ENCODE peak calls at places on chromosomes 4 and X, in ten cellular contexts. C, J, P, Z, A, O, N, L, E and I are unnamed samples. For H3K4me1, the result is how much of the 10 kb centered on the place peaks cover.

GRCh38 chrX:48466696-48467095 is 3.4 kb downstream of the SLC38A5 start:
- DNase-seq in A (no peak), L (no peak), O (no peak), J (no peak), Z (no peak), N (no peak), P (no peak), E (no peak), C (no peak), I (no peak)

GRCh38 chr4:134215636-134216340 is 14.2 kb upstream of the PABPC4L start:
- DNase-seq in E (no peak), N (peak), C (no peak), Z (no peak), L (no peak), J (no peak), P (no peak), A (no peak), O (no peak), I (no peak)

GRCh38 chrX:5449323-5449722 is 779.3 kb downstream of the NLGN4X start:
- DNase-seq in E (no peak), P (no peak), L (no peak), Z (no peak), C (no peak), O (no peak), N (no peak), A (no peak), J (no peak), I (no peak)

GRCh38 chr4:128871948-128872347 is 62.4 kb downstream of the JADE1 start:
- DNase-seq in N (peak), P (no peak), E (no peak), A (no peak), C (no peak), O (no peak), J (peak), L (no peak), Z (no peak), I (no peak)

GRCh38 chr4:56316011-56316650 is 71.2 kb downstream of the AASDH start:
- DNase-seq in E (no peak), Z (no peak), L (no peak), P (no peak), J (no peak), N (no peak), O (no peak), C (no peak), A (no peak), I (no peak)

GRCh38 chr4:3864736-3865721 is 98.8 kb downstream of the ADRA2C start:
- DNase-seq in A (no peak), C (peak), P (no peak), Z (no peak), J (no peak), O (no peak), N (no peak), L (no peak), E (no peak), I (peak)

GRCh38 chr4:87785858-87786509 is 13.4 kb upstream of the IBSP start:
- DNase-seq in A (no peak), L (no peak), P (no peak), J (no peak), C (no peak), O (no peak), N (no peak), E (no peak), Z (no peak), I (no peak)

GRCh38 chr4:17511950-17512795 is at the start of gene QDPR:
- DNase-seq in P (peak), J (peak), N (peak), A (peak), L (peak), Z (peak), C (peak), O (peak), E (peak), I (peak)

GRCh38 chrX:107442914-107443527 is 6.4 kb upstream of the FRMPD3 start:
- DNase-seq in J (no peak), E (no peak), O (no peak), Z (no peak), N (no peak), A (no peak), C (no peak), L (no peak), P (no peak), I (no peak)

GRCh38 chrX:11137543-11138139 is 26.5 kb downstream of the HCCS start:
- DNase-seq in O (no peak), N (peak), A (peak), Z (no peak), L (no peak), E (peak), C (no peak), J (peak), P (no peak), I (no peak)

GRCh38 chr4:104352211-104352610 is 142.5 kb downstream of the CXXC4 start:
- DNase-seq in O (no peak), L (no peak), J (no peak), C (no peak), Z (no peak), A (peak), P (no peak), N (no peak), E (peak), I (peak)

GRCh38 chr4:181008164-181008563 is 1235.0 kb upstream of the TENM3 start:
- DNase-seq in P (no peak), A (no peak), C (no peak), O (no peak), L (no peak), Z (no peak), E (no peak), J (no peak), N (no peak), I (no peak)

GRCh38 chr4:15004701-15005301 is 2.5 kb downstream of the CPEB2 start:
- DNase-seq in O (peak), N (peak), C (peak), A (peak), L (peak), Z (peak), E (peak), J (peak), P (peak), I (peak)

GRCh38 chrX:2176733-2177132 is 324.0 kb downstream of the DHRSX start:
- DNase-seq in J (no peak), O (no peak), C (no peak), A (no peak), N (no peak), P (no peak), L (no peak), E (no peak), Z (no peak), I (no peak)

DNA sequence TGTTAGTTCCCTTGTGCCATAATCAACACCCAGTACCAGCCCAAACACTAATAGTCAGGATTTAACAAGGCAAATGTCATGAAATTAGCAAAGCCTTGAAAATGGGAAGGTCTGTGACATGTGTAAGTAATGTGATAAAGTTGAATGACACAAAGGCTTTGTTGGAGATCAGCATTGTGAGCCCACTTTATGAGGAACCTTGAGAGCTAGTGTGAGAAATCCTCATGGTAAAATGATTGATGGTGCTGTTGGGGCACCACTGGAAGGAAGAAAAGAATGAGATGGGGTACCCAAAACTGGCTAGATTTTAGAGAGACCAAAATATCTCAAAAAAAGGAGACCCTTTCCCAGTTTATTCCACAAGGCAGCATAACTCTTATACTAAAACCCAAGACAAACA is 3.3 kb upstream of the LIN54 start:
- DNase-seq in N (no peak), C (no peak), O (no peak), E (no peak), J (no peak), Z (no peak), P (no peak), L (no peak), A (peak), I (no peak)
- H3K4me3 ChIP-seq in N (no peak), C (peak), O (no peak), E (no peak), J (peak), Z (peak), P (peak), L (no peak), A (peak), I (peak)

GRCh38 chr4:151223465-151223864 is 53.5 kb upstream of the PRSS48 start:
- DNase-seq in Z (no peak), L (no peak), C (no peak), E (no peak), A (no peak), P (no peak), O (no peak), N (no peak), J (no peak), I (no peak)
- H3K4me1 ChIP-seq in Z (under half), L (under half), C (under half), E (under half), A (under half), P (under half), O (under half), N (under half), J (under half), I (under half)

DNA sequence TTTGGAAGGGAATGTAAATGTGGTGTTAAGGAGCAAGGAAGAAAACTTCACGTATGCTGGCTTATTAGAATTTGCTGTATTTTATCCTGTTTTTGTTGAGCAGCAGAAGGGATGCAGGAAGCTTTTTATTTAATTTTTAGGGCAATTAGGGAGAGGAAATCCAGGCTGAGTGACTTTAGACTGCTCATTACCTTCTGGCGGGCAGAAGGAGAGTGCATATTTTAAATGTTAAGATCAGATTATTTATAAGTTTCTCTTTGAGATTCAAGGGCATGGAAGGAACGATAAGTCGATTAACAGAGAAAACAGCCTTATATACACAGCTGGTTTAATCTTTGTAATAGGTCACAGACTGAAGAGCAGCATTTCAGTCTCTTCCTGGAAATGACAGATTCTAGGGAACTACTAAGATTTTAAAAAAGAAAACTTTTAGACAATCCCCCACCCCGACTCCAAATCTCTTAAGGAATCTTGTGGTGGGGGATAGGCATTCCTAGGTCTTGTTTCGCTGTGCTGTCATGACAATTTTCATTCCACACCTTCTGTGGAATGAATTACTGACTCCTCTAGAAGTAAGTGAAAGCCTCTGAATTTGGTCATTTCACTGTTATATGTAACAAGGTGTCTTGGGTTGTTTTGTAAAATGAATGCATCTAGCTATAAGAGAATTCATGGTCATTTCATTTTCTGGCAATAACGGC is 402.5 kb downstream of the RAPGEF2 start:
- DNase-seq in Z (no peak), P (no peak), J (no peak), N (no peak), E (peak), A (no peak), O (no peak), C (no peak), L (no peak), I (no peak)
- H3K4me3 ChIP-seq in Z (no peak), P (no peak), J (no peak), N (no peak), E (no peak), A (no peak), O (no peak), C (no peak), L (no peak), I (no peak)

GRCh38 chr4:143352720-143353119 is 16.0 kb downstream of the GAB1 start:
- DNase-seq in L (no peak), P (no peak), J (no peak), O (no peak), Z (no peak), E (no peak), N (peak), C (no peak), A (no peak), I (no peak)

GRCh38 chr4:143356493-143356892 is 19.8 kb downstream of the GAB1 start:
- DNase-seq in O (no peak), J (no peak), P (no peak), C (no peak), L (no peak), Z (peak), N (no peak), E (no peak), A (peak), I (no peak)

GRCh38 chr4:143355540-143356217 is 19.0 kb downstream of the GAB1 start:
- DNase-seq in C (no peak), N (peak), Z (no peak), A (peak), O (no peak), E (no peak), J (peak), P (no peak), L (no peak), I (no peak)

GRCh38 chr4:143353797-143354196 is 17.1 kb downstream of the GAB1 start:
- DNase-seq in C (no peak), P (no peak), O (no peak), L (no peak), N (no peak), Z (no peak), E (no peak), A (peak), J (no peak), I (no peak)

DNA sequence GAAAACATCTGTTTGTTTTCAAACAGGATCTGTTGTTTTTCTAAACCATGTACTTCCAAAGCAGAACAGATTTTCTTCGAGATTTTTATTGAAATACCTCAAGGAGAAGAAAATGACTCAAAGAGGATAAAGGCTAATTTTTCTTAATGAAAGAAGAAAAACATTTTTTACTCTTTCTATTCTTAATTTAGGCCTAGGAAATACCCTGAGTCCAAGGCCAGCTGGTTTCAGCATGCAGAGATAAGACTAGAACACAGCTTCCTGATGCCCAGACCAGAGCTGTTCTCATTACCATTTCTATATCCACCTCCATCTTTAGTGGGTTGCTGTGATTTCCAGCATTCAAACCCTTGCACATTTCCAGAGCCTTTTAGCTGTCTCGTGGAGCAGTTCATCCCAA is 18.3 kb downstream of the GAB1 start:
- DNase-seq in J (no peak), L (no peak), C (no peak), P (no peak), O (no peak), Z (no peak), N (peak), A (peak), E (no peak), I (no peak)
- H3K4me1 ChIP-seq in J (under half), L (half or more), C (under half), P (under half), O (half or more), Z (half or more), N (half or more), A (half or more), E (under half), I (half or more)

GRCh38 chrX:17375361-17375630 is 296 bp downstream of the NHS start:
- DNase-seq in O (no peak), E (no peak), L (no peak), J (no peak), A (no peak), Z (no peak), P (no peak), C (no peak), N (no peak), I (no peak)

GRCh38 chrX:17377047-17377692 is 2.2 kb downstream of the NHS start:
- DNase-seq in O (peak), L (peak), A (no peak), Z (no peak), J (peak), P (no peak), C (peak), E (peak), N (peak), I (peak)

GRCh38 chrX:17375631-17376380 is 806 bp downstream of the NHS start:
- DNase-seq in C (peak), A (no peak), L (peak), N (peak), E (peak), J (peak), O (peak), P (no peak), Z (no peak), I (peak)

GRCh38 chrX:17377795-17378194 is 2.8 kb downstream of the NHS start:
- DNase-seq in Z (no peak), E (peak), N (no peak), A (no peak), P (no peak), O (no peak), L (no peak), J (peak), C (no peak), I (no peak)

DNA sequence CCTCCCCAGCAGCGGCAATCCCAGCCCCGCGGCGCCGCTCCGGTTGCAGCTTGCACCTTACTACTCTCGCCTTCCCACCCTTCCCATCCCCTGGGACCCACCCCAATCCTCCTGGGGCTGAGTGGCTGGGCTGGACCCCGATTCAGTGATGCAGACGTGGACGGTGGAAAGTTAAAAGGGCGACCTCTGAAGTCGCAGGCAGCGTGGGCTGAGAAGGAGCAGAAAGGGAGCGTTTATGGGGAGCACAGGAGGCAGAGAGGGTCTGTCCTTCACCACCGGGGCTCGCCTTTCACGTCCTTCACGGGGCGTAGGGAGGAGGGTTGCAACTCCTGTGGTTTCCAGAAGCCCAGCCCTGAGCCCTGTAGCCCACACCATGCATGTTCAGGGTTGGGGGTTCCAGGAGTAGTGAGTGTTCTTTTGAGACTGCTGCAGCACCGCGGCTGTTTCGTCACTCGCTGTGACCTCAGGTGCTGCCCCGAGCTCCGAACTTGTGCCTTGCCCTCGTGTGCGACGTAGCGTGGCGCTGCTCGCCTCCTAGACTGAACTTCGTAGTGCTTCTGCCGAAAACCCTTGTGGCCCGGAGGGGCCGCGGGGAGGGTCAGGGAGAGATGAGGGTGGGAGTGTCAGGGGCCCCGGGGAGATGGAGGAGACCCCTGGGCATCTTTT is 1.5 kb downstream of the NHS start:
- DNase-seq in N (no peak), C (peak), Z (no peak), L (no peak), J (peak), A (no peak), P (no peak), O (peak), E (peak), I (no peak)
- H3K4me3 ChIP-seq in N (peak), C (peak), Z (peak), L (peak), J (peak), A (no peak), P (peak), O (peak), E (peak), I (peak)

GRCh38 chrX:33307954-33308353 is 96.6 kb upstream of the DMD start:
- DNase-seq in C (no peak), E (no peak), J (no peak), O (no peak), N (peak), A (no peak), L (no peak), P (no peak), Z (no peak), I (no peak)
- H3K4me1 ChIP-seq in C (under half), E (under half), J (under half), O (under half), N (under half), A (under half), L (under half), P (under half), Z (under half), I (under half)

GRCh38 chrX:154490021-154490413 is 412 bp downstream of the SLC10A3 start:
- DNase-seq in Z (no peak), J (peak), L (no peak), E (no peak), O (peak), A (peak), P (no peak), C (peak), N (peak), I (no peak)

GRCh38 chrX:154487518-154488290 is 1.3 kb upstream of the UBL4A start:
- DNase-seq in J (no peak), P (no peak), C (no peak), A (no peak), E (no peak), Z (no peak), N (no peak), L (no peak), O (no peak), I (no peak)

GRCh38 chrX:154488336-154489075 is 1.9 kb downstream of the SLC10A3 start:
- DNase-seq in O (no peak), J (no peak), N (no peak), L (no peak), A (no peak), P (no peak), Z (no peak), C (no peak), E (no peak), I (no peak)

GRCh38 chrX:154490414-154491083 is at the start of gene SLC10A3:
- DNase-seq in N (peak), L (peak), C (peak), J (peak), Z (peak), E (peak), A (peak), O (peak), P (peak), I (peak)

GRCh38 chrX:154489182-154489581 is 1.2 kb downstream of the SLC10A3 start:
- DNase-seq in J (no peak), O (no peak), Z (no peak), N (no peak), L (no peak), P (no peak), E (no peak), A (no peak), C (no peak), I (no peak)
- H3K4me3 ChIP-seq in J (peak), O (no peak), Z (peak), N (no peak), L (no peak), P (peak), E (no peak), A (peak), C (peak), I (peak)

GRCh38 chrX:134554291-134554690 is 94.3 kb downstream of the HPRT1 start:
- DNase-seq in J (no peak), A (no peak), Z (no peak), C (no peak), N (no peak), P (no peak), O (no peak), E (no peak), L (no peak), I (no peak)
- H3K4me1 ChIP-seq in J (under half), A (under half), Z (under half), C (under half), N (under half), P (under half), O (under half), E (under half), L (under half), I (under half)